ENCODE peak calls at places on chromosome 6, in six cellular contexts. Q, Z, D, V, P and C are unnamed samples.

GRCh38 chr6:87574237-87574636 is 15.6 kb downstream of the RARS2 start:
- DNase-seq in Z (no peak), P (no peak), V (no peak), Q (no peak), D (no peak), C (no peak)

GRCh38 chr6:167849846-167850459 is 23.2 kb downstream of the AFDN start:
- DNase-seq in Z (no peak), V (no peak), P (no peak), Q (no peak), D (peak; percentile 70), C (no peak)

GRCh38 chr6:77034161-77034560 is 429.1 kb downstream of the HTR1B start:
- DNase-seq in V (no peak), P (no peak), Z (peak; percentile 96), Q (peak; percentile 57), D (no peak), C (no peak)

GRCh38 chr6:834879-835278 is 141.9 kb upstream of the EXOC2 start:
- DNase-seq in D (no peak), V (no peak), Q (peak; percentile 54), P (no peak), Z (no peak), C (no peak)

GRCh38 chr6:154138806-154139205 is 99.8 kb downstream of the OPRM1 start:
- DNase-seq in V (no peak), D (no peak), Q (no peak), P (no peak), Z (no peak), C (no peak)

GRCh38 chr6:45376310-45377040 is 1.3 kb downstream of the SUPT3H start:
- DNase-seq in Q (peak; percentile 26), P (no peak), Z (peak; percentile 30), V (no peak), D (no peak), C (no peak)

GRCh38 chr6:31666337-31666960 is 569 bp downstream of the CSNK2B start:
- DNase-seq in Q (no peak), P (no peak), Z (peak; percentile 9), V (no peak), D (no peak), C (no peak)

GRCh38 chr6:161000632-161001031 is 9.1 kb downstream of the MAP3K4 start:
- DNase-seq in P (no peak), Z (no peak), D (no peak), V (no peak), Q (no peak), C (no peak)

GRCh38 chr6:112429226-112429625 is 82.1 kb downstream of the RFPL4B start:
- DNase-seq in Q (peak; percentile 49), Z (peak; percentile 53), V (no peak), D (no peak), P (no peak), C (no peak)

GRCh38 chr6:125191916-125192609 is 38.5 kb downstream of the TPD52L1 start:
- DNase-seq in V (peak; percentile 51), P (peak; percentile 15), Q (peak; percentile 84), D (peak; percentile 73), Z (peak; percentile 88), C (peak; percentile 79)

GRCh38 chr6:148999921-149000589 is 253.2 kb downstream of the UST start:
- DNase-seq in V (no peak), P (no peak), Z (peak; percentile 87), D (peak; percentile 60), Q (peak; percentile 88), C (peak; percentile 4)

GRCh38 chr6:1993049-1993448 is 252.4 kb downstream of the GMDS start:
- DNase-seq in Z (peak; percentile 85), D (no peak), Q (peak; percentile 24), V (no peak), P (no peak), C (no peak)

GRCh38 chr6:64330694-64331309 is 695.2 kb downstream of the PHF3 start:
- DNase-seq in Q (peak; percentile 73), V (no peak), D (peak; percentile 71), P (peak; percentile 78), Z (peak; percentile 77), C (peak; percentile 69)

GRCh38 chr6:25558155-25558817 is 93.7 kb upstream of the SCGN start:
- DNase-seq in Z (no peak), D (no peak), V (no peak), Q (no peak), P (no peak), C (no peak)

GRCh38 chr6:126040394-126040793 is 54.1 kb downstream of the TRMT11 start:
- DNase-seq in Z (no peak), Q (no peak), D (no peak), P (no peak), V (no peak), C (no peak)

GRCh38 chr6:169162968-169163903 is 90.4 kb downstream of the THBS2 start:
- DNase-seq in V (no peak), D (no peak), P (no peak), Z (peak; percentile 99), Q (peak; percentile 97), C (peak; percentile 23)

GRCh38 chr6:167338551-167339117 is 13.7 kb downstream of the TTLL2 start:
- DNase-seq in P (no peak), D (no peak), Q (no peak), V (no peak), Z (no peak), C (no peak)

GRCh38 chr6:34144581-34145160 is 1.2 kb downstream of the GRM4 start:
- DNase-seq in Q (no peak), V (no peak), Z (no peak), P (no peak), D (no peak), C (no peak)

GRCh38 chr6:37365791-37366190 is 12.0 kb downstream of the RNF8 start:
- DNase-seq in Q (peak; percentile 52), D (no peak), V (no peak), P (no peak), Z (peak; percentile 35), C (no peak)

GRCh38 chr6:31356946-31357466 is at the start of gene HLA-B:
- DNase-seq in P (no peak), D (peak; percentile 83), Z (peak; percentile 87), V (peak; percentile 91), Q (peak; percentile 78), C (peak; percentile 90)

GRCh38 chr6:157139054-157139708 is 184.1 kb downstream of the TMEM242 start:
- DNase-seq in P (no peak), D (no peak), Q (no peak), V (no peak), Z (no peak), C (no peak)
- TF ChIP-seq CTCF in P (peak; percentile 51), D (no peak), Q (no peak), V (no peak), Z (no peak), C (no peak)

GRCh38 chr6:83381949-83382348 is 48.9 kb downstream of the ME1 start:
- DNase-seq in V (no peak), Q (no peak), P (no peak), Z (no peak), D (no peak), C (no peak)

GRCh38 chr6:83378621-83379388 is 52.0 kb downstream of the ME1 start:
- DNase-seq in V (no peak), Z (peak; percentile 76), D (no peak), P (no peak), Q (peak; percentile 70), C (no peak)

GRCh38 chr6:83389606-83390005 is 41.2 kb downstream of the ME1 start:
- DNase-seq in P (no peak), D (no peak), V (no peak), Z (no peak), Q (no peak), C (no peak)

DNA sequence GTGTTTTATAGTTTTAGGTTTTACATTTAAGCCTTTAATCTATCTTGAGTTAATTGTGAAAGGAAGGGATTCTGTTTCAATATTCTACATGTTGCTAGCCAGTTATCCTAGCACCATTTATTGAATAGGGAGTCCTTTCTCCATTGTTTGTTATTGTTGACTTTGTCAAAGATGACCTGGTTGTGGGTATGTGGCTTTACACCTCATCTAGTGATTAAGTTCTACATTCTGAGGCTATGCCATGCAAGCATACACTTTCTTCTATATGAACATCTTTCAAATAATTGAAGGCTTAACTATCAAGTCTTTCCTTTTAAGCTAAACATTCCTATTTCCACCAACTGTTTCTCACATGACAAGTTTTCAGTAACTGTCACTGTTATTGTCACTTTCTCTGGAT is 46.1 kb downstream of the ME1 start:
- DNase-seq in D (no peak), V (no peak), Q (no peak), P (no peak), Z (no peak), C (no peak)
- TF ChIP-seq CTCF in D (no peak), V (no peak), Q (no peak), P (no peak), Z (no peak), C (no peak)

GRCh38 chr6:71364910-71365542 is 76.4 kb downstream of the OGFRL1 start:
- DNase-seq in Z (peak; percentile 20), D (no peak), P (no peak), V (no peak), Q (no peak), C (no peak)
- TF ChIP-seq CTCF in Z (no peak), D (no peak), P (no peak), V (no peak), Q (no peak), C (no peak)

GRCh38 chr6:3144571-3144970 is 12.8 kb downstream of the TUBB2A start:
- DNase-seq in D (no peak), Q (no peak), P (no peak), V (no peak), Z (no peak), C (no peak)

GRCh38 chr6:3152689-3153088 is 4.7 kb downstream of the TUBB2A start:
- DNase-seq in D (no peak), V (no peak), Q (no peak), P (no peak), Z (no peak), C (no peak)

GRCh38 chr6:3151705-3152104 is 5.6 kb downstream of the TUBB2A start:
- DNase-seq in Q (no peak), Z (no peak), P (no peak), D (peak; percentile 43), V (no peak), C (no peak)

DNA sequence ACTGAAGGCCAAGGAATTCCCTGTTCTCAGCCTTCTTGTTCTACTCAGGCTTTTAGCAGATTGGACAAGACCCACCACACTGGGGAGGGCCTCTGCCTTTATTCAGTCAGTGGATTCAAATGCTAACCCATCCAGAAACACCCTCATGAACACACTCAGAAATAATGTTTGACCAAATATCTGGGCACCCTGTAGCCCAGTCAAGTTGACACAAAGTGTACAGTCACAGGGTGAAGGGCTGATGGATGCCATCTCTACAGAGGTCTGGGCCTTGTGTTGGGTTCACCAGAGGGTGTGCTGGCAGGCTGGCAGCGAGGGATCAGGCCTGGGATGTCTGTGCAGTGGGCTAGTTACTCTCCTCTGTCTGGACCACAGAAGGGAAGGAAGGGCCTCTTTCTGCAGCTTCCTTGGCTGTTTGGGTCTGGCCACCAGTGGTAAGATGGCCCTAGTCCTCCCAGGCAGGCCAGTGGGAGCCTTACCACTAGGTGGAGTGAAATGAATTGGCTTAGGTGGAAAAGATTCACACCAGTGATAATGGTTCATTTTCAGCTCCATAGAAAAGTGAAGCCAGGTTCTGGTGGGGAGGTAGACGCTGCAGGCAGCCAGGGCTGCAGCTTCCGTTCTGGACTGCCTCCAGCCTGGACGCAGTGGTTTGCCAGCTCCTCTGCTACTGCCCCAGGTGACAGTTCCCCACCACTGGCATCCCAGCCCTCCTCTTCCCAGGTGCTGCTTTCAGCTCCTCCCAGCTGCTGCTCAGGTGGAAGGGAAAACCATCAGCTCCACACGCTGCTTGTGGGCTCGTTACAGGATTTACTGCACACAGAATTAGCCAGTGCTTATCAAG is 9.2 kb downstream of the TUBB2A start:
- DNase-seq in Q (no peak), P (no peak), V (no peak), Z (no peak), D (peak; percentile 90), C (no peak)
- TF ChIP-seq CTCF in Q (no peak), P (no peak), V (no peak), Z (no peak), D (peak; percentile 7), C (no peak)